ENCODE peak calls at places on chromosomes 1 and 21, in six cellular contexts. One of them, this sample, is unnamed.

GRCh38 chr1:169699769-169700168 is 11.7 kb downstream of the SELL start:
- DNase-seq in upper lobe of left lung: no peak
- DNase-seq in prostate gland: no peak
- DNase-seq in stomach: no peak
- DNase-seq in sigmoid colon: no peak
- DNase-seq in Panc1: no peak
- DNase-seq in this sample: no peak

GRCh38 chr1:3105167-3105863 is 36.3 kb downstream of the PRDM16 start:
- DNase-seq in sigmoid colon: no peak
- DNase-seq in prostate gland: no peak
- DNase-seq in upper lobe of left lung: no peak
- DNase-seq in stomach: no peak
- DNase-seq in Panc1: no peak
- DNase-seq in this sample: no peak

GRCh38 chr1:194331758-194332157 is 1145.3 kb upstream of the B3GALT2 start:
- DNase-seq in sigmoid colon: no peak
- DNase-seq in upper lobe of left lung: no peak
- DNase-seq in stomach: no peak
- DNase-seq in Panc1: no peak
- DNase-seq in prostate gland: no peak
- DNase-seq in this sample: no peak

GRCh38 chr1:33234131-33234530 is 22.2 kb upstream of the ZNF362 start:
- DNase-seq in sigmoid colon: no peak
- DNase-seq in upper lobe of left lung: no peak
- DNase-seq in prostate gland: no peak
- DNase-seq in stomach: no peak
- DNase-seq in Panc1: no peak
- DNase-seq in this sample: no peak

GRCh38 chr1:209768354-209768774 is 12.5 kb downstream of the TRAF3IP3 start:
- DNase-seq in sigmoid colon: no peak
- DNase-seq in prostate gland: no peak
- DNase-seq in stomach: peak
- DNase-seq in upper lobe of left lung: peak
- DNase-seq in Panc1: no peak
- DNase-seq in this sample: peak

GRCh38 chr1:205108464-205108863 is 13.3 kb downstream of the RBBP5 start:
- DNase-seq in sigmoid colon: no peak
- DNase-seq in prostate gland: no peak
- DNase-seq in Panc1: no peak
- DNase-seq in stomach: no peak
- DNase-seq in upper lobe of left lung: no peak
- DNase-seq in this sample: no peak

GRCh38 chr1:204513117-204513716 is 3.0 kb upstream of the MDM4 start:
- DNase-seq in Panc1: no peak
- DNase-seq in prostate gland: no peak
- DNase-seq in sigmoid colon: no peak
- DNase-seq in stomach: no peak
- DNase-seq in upper lobe of left lung: no peak
- DNase-seq in this sample: peak

GRCh38 chr1:233443040-233443439 is 115.5 kb downstream of the MAP3K21 start:
- DNase-seq in sigmoid colon: no peak
- DNase-seq in prostate gland: no peak
- DNase-seq in Panc1: no peak
- DNase-seq in upper lobe of left lung: no peak
- DNase-seq in stomach: no peak
- DNase-seq in this sample: no peak

GRCh38 chr1:214277704-214278635 is 3.0 kb upstream of the SMYD2 start:
- DNase-seq in stomach: no peak
- DNase-seq in prostate gland: no peak
- DNase-seq in upper lobe of left lung: no peak
- DNase-seq in sigmoid colon: no peak
- DNase-seq in Panc1: no peak
- DNase-seq in this sample: no peak

GRCh38 chr1:156118175-156118868 is 3.8 kb downstream of the LMNA start:
- DNase-seq in upper lobe of left lung: peak
- DNase-seq in prostate gland: peak
- DNase-seq in stomach: peak
- DNase-seq in sigmoid colon: peak
- DNase-seq in Panc1: no peak
- DNase-seq in this sample: no peak

GRCh38 chr21:33894736-33895288 is 20.8 kb downstream of the ATP5PO start:
- DNase-seq in sigmoid colon: peak
- DNase-seq in stomach: peak
- DNase-seq in Panc1: no peak
- DNase-seq in upper lobe of left lung: peak
- DNase-seq in prostate gland: peak
- DNase-seq in this sample: peak

GRCh38 chr1:27113861-27114260 is 41.1 kb downstream of the SLC9A1 start:
- DNase-seq in upper lobe of left lung: no peak
- DNase-seq in sigmoid colon: no peak
- DNase-seq in Panc1: no peak
- DNase-seq in stomach: no peak
- DNase-seq in prostate gland: no peak
- DNase-seq in this sample: no peak

GRCh38 chr1:54681396-54681795 is 34.3 kb upstream of the TTC4 start:
- DNase-seq in upper lobe of left lung: no peak
- DNase-seq in prostate gland: no peak
- DNase-seq in sigmoid colon: no peak
- DNase-seq in stomach: no peak
- DNase-seq in Panc1: no peak
- DNase-seq in this sample: no peak

GRCh38 chr1:198700396-198700795 is 61.6 kb downstream of the PTPRC start:
- DNase-seq in Panc1: no peak
- DNase-seq in upper lobe of left lung: no peak
- DNase-seq in prostate gland: no peak
- DNase-seq in sigmoid colon: no peak
- DNase-seq in stomach: no peak
- DNase-seq in this sample: no peak

GRCh38 chr1:200518524-200518923 is 102.0 kb downstream of the KIF14 start:
- DNase-seq in stomach: no peak
- DNase-seq in sigmoid colon: no peak
- DNase-seq in upper lobe of left lung: no peak
- DNase-seq in Panc1: no peak
- DNase-seq in prostate gland: no peak
- DNase-seq in this sample: no peak

GRCh38 chr1:41810446-41810845 is 108.3 kb downstream of the HIVEP3 start:
- DNase-seq in upper lobe of left lung: no peak
- DNase-seq in prostate gland: no peak
- DNase-seq in sigmoid colon: no peak
- DNase-seq in stomach: no peak
- DNase-seq in Panc1: no peak
- DNase-seq in this sample: no peak

GRCh38 chr1:63870152-63870551 is 96.3 kb downstream of the ROR1 start:
- DNase-seq in upper lobe of left lung: no peak
- DNase-seq in stomach: no peak
- DNase-seq in prostate gland: no peak
- DNase-seq in Panc1: no peak
- DNase-seq in sigmoid colon: no peak
- DNase-seq in this sample: no peak
- TF ChIP-seq POLR2AphosphoS5 in upper lobe of left lung: no peak
- TF ChIP-seq POLR2AphosphoS5 in stomach: no peak
- TF ChIP-seq POLR2AphosphoS5 in prostate gland: no peak
- TF ChIP-seq POLR2AphosphoS5 in Panc1: no peak
- TF ChIP-seq POLR2AphosphoS5 in sigmoid colon: no peak
- TF ChIP-seq POLR2AphosphoS5 in this sample: no peak

GRCh38 chr1:184389446-184389845 is 2.6 kb downstream of the C1orf21 start:
- DNase-seq in sigmoid colon: no peak
- DNase-seq in stomach: no peak
- DNase-seq in Panc1: no peak
- DNase-seq in prostate gland: no peak
- DNase-seq in upper lobe of left lung: no peak
- DNase-seq in this sample: no peak
- H3K4me3 ChIP-seq in sigmoid colon: peak
- H3K4me3 ChIP-seq in stomach: peak
- H3K4me3 ChIP-seq in Panc1: no peak
- H3K4me3 ChIP-seq in prostate gland: peak
- H3K4me3 ChIP-seq in upper lobe of left lung: peak
- H3K4me3 ChIP-seq in this sample: no peak

GRCh38 chr1:221847676-221848075 is 105.8 kb upstream of the DUSP10 start:
- DNase-seq in upper lobe of left lung: no peak
- DNase-seq in stomach: no peak
- DNase-seq in Panc1: no peak
- DNase-seq in sigmoid colon: no peak
- DNase-seq in prostate gland: no peak
- DNase-seq in this sample: no peak

GRCh38 chr1:221849110-221849509 is 107.2 kb upstream of the DUSP10 start:
- DNase-seq in upper lobe of left lung: no peak
- DNase-seq in prostate gland: no peak
- DNase-seq in Panc1: no peak
- DNase-seq in sigmoid colon: no peak
- DNase-seq in stomach: no peak
- DNase-seq in this sample: no peak

GRCh38 chr1:221849897-221850296 is 108.0 kb upstream of the DUSP10 start:
- DNase-seq in upper lobe of left lung: no peak
- DNase-seq in prostate gland: no peak
- DNase-seq in stomach: no peak
- DNase-seq in sigmoid colon: no peak
- DNase-seq in Panc1: no peak
- DNase-seq in this sample: no peak

GRCh38 chr1:221841983-221842335 is 100.1 kb upstream of the DUSP10 start:
- DNase-seq in Panc1: no peak
- DNase-seq in upper lobe of left lung: no peak
- DNase-seq in stomach: no peak
- DNase-seq in sigmoid colon: no peak
- DNase-seq in prostate gland: no peak
- DNase-seq in this sample: no peak

DNA sequence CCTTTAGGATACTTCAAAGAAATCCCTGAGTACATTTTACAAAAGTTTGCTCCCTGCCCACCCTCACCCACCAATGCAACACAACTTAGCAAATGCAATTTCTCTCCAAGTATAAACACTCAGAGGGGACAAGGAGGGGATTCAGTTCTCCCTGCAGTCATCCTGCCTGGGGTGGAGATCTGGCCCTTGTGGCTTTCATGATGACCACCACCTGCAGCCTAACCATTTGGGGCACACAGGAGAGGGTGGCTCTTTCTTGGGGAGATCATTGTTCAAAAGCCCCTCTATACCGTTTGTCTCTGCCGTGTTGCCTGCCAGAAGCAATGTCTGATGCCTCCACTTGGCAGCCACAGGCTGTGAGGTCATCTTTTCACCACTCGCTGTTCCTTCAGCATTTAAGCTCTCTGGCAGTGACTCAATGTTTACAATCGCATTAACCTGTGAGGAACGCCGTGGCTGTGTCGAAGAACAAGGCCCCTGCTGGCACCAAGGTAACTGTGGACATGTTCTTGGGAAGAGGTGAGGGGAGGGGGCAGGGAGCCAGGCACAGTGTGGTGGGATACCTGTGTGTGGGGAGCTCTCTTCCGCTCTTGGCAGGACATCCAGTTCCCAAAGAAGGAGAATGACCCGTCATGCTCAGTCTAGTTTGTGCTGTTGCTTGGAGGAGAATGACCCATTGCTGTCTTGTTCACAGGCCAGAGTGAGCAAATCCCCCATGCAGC is 103.9 kb upstream of the DUSP10 start:
- DNase-seq in sigmoid colon: peak
- DNase-seq in Panc1: no peak
- DNase-seq in upper lobe of left lung: peak
- DNase-seq in stomach: peak
- DNase-seq in prostate gland: peak
- DNase-seq in this sample: no peak
- TF ChIP-seq CTCF in sigmoid colon: no peak
- TF ChIP-seq CTCF in Panc1: no peak
- TF ChIP-seq CTCF in upper lobe of left lung: no peak
- TF ChIP-seq CTCF in stomach: no peak
- TF ChIP-seq CTCF in prostate gland: no peak
- TF ChIP-seq CTCF in this sample: no peak

GRCh38 chr1:236064674-236065508 is at the start of gene NID1:
- DNase-seq in Panc1: no peak
- DNase-seq in upper lobe of left lung: peak
- DNase-seq in prostate gland: peak
- DNase-seq in stomach: peak
- DNase-seq in sigmoid colon: peak
- DNase-seq in this sample: no peak
- TF ChIP-seq POLR2AphosphoS5 in Panc1: no peak
- TF ChIP-seq POLR2AphosphoS5 in upper lobe of left lung: peak
- TF ChIP-seq POLR2AphosphoS5 in prostate gland: peak
- TF ChIP-seq POLR2AphosphoS5 in stomach: peak
- TF ChIP-seq POLR2AphosphoS5 in sigmoid colon: peak
- TF ChIP-seq POLR2AphosphoS5 in this sample: no peak

GRCh38 chr1:43864111-43865045 is 69.2 kb upstream of the ARTN start:
- DNase-seq in Panc1: no peak
- DNase-seq in stomach: no peak
- DNase-seq in prostate gland: no peak
- DNase-seq in upper lobe of left lung: no peak
- DNase-seq in sigmoid colon: no peak
- DNase-seq in this sample: no peak
- H3K4me3 ChIP-seq in Panc1: no peak
- H3K4me3 ChIP-seq in stomach: no peak
- H3K4me3 ChIP-seq in prostate gland: no peak
- H3K4me3 ChIP-seq in upper lobe of left lung: no peak
- H3K4me3 ChIP-seq in sigmoid colon: no peak
- H3K4me3 ChIP-seq in this sample: no peak

DNA sequence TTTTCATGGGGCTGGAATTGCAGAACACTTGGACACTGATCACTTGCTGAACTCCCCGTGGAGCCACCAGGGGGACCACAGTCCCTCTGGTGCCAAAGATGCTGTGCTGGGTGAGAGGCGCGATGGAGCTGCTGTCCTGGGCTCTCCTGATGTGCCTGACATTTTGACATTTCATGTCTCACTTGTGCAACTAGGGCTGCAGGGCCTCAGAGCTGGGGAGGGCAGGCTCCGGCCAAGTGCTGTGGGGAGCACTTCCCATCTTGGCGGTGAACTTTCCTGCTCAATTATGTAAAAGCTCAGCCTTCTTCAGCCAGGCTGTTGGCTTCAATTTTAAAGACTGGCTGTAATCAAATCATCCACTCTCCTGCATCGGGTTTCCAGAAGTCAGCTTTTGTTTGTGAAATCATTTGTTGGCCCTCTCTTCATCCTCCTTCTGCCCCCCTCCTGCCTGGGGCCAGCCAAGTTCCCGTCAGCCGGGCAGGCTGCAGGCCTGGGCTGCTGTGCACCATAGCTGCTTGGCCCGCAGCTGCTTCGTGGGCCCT is 36.8 kb downstream of the KCNAB2 start:
- DNase-seq in stomach: no peak
- DNase-seq in upper lobe of left lung: no peak
- DNase-seq in sigmoid colon: no peak
- DNase-seq in prostate gland: no peak
- DNase-seq in Panc1: no peak
- DNase-seq in this sample: peak
- TF ChIP-seq CTCF in stomach: peak
- TF ChIP-seq CTCF in upper lobe of left lung: no peak
- TF ChIP-seq CTCF in sigmoid colon: peak
- TF ChIP-seq CTCF in prostate gland: peak
- TF ChIP-seq CTCF in Panc1: no peak
- TF ChIP-seq CTCF in this sample: no peak

DNA sequence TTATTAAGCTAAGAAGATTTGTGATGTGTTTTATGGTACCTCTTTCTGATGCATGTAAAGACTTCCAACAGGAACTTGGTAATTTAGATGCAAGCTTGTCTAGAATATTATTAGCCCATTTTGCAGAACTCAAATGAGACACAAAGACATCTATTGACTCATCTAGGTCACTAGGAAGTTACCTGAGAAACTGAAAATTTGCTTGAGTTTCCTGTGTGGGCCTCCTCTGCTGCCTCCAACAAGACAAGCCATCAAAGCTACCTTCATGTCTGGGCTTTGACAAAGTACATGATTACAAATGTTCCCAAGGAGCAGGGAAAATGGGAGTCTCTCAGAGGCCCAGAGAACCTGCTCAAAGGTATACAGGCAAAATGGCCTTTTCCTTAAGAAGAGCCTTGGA is 5.6 kb downstream of the RUNX1 start:
- DNase-seq in prostate gland: no peak
- DNase-seq in stomach: no peak
- DNase-seq in sigmoid colon: no peak
- DNase-seq in upper lobe of left lung: no peak
- DNase-seq in Panc1: no peak
- DNase-seq in this sample: no peak
- TF ChIP-seq POLR2AphosphoS5 in prostate gland: no peak
- TF ChIP-seq POLR2AphosphoS5 in stomach: no peak
- TF ChIP-seq POLR2AphosphoS5 in sigmoid colon: no peak
- TF ChIP-seq POLR2AphosphoS5 in upper lobe of left lung: no peak
- TF ChIP-seq POLR2AphosphoS5 in Panc1: no peak
- TF ChIP-seq POLR2AphosphoS5 in this sample: no peak

This sample was measured in HL-60.